ENCODE peak calls at places on chromosomes 12 and 14, in ten cellular contexts. One of them, this sample, is unnamed.

GRCh38 chr12:57459750-57460400 is at the start of gene GLI1:
- DNase-seq in endothelial cell: no peak
- DNase-seq in WTC11: peak; percentile 39
- DNase-seq in NCI-H1436 treated with DMSO at 0.1 percent for 48 hours: no peak
- DNase-seq in pons: no peak
- DNase-seq in GM10248: no peak
- DNase-seq in posterior vena cava: peak; percentile 76
- DNase-seq in IMR-90: peak; percentile 28
- DNase-seq in AG09309: no peak
- DNase-seq in K562: peak; percentile 77
- DNase-seq in this sample: no peak

GRCh38 chr12:65565601-65566560 is 258.4 kb upstream of the HMGA2 start:
- DNase-seq in endothelial cell: no peak
- DNase-seq in WTC11: no peak
- DNase-seq in NCI-H1436 treated with DMSO at 0.1 percent for 48 hours: no peak
- DNase-seq in pons: no peak
- DNase-seq in GM10248: no peak
- DNase-seq in posterior vena cava: no peak
- DNase-seq in IMR-90: peak; percentile 99
- DNase-seq in AG09309: peak; percentile 95
- DNase-seq in K562: peak; percentile 39
- DNase-seq in this sample: peak; percentile 44

GRCh38 chr12:125989716-125990115 is 924.5 kb downstream of the AACS start:
- DNase-seq in endothelial cell: no peak
- DNase-seq in WTC11: no peak
- DNase-seq in NCI-H1436 treated with DMSO at 0.1 percent for 48 hours: no peak
- DNase-seq in pons: no peak
- DNase-seq in GM10248: no peak
- DNase-seq in posterior vena cava: no peak
- DNase-seq in IMR-90: no peak
- DNase-seq in AG09309: no peak
- DNase-seq in K562: no peak
- DNase-seq in this sample: no peak

GRCh38 chr12:52356762-52357580 is 10.3 kb downstream of the KRT85 start:
- DNase-seq in endothelial cell: no peak
- DNase-seq in WTC11: no peak
- DNase-seq in NCI-H1436 treated with DMSO at 0.1 percent for 48 hours: no peak
- DNase-seq in pons: no peak
- DNase-seq in GM10248: no peak
- DNase-seq in posterior vena cava: no peak
- DNase-seq in IMR-90: no peak
- DNase-seq in AG09309: no peak
- DNase-seq in K562: no peak
- DNase-seq in this sample: no peak

GRCh38 chr12:50132505-50133135 is 20.6 kb downstream of the COX14 start:
- DNase-seq in endothelial cell: no peak
- DNase-seq in WTC11: no peak
- DNase-seq in NCI-H1436 treated with DMSO at 0.1 percent for 48 hours: no peak
- DNase-seq in pons: peak; percentile 41
- DNase-seq in GM10248: peak; percentile 42
- DNase-seq in posterior vena cava: no peak
- DNase-seq in IMR-90: peak; percentile 61
- DNase-seq in AG09309: no peak
- DNase-seq in K562: no peak
- DNase-seq in this sample: peak; percentile 58

GRCh38 chr12:122050706-122051105 is 27.9 kb upstream of the MLXIP start:
- DNase-seq in endothelial cell: no peak
- DNase-seq in WTC11: no peak
- DNase-seq in NCI-H1436 treated with DMSO at 0.1 percent for 48 hours: no peak
- DNase-seq in pons: no peak
- DNase-seq in GM10248: no peak
- DNase-seq in posterior vena cava: no peak
- DNase-seq in IMR-90: no peak
- DNase-seq in AG09309: no peak
- DNase-seq in K562: no peak
- DNase-seq in this sample: no peak

GRCh38 chr12:27324452-27324999 is 8.1 kb upstream of the BMAL2 start:
- DNase-seq in endothelial cell: no peak
- DNase-seq in WTC11: no peak
- DNase-seq in NCI-H1436 treated with DMSO at 0.1 percent for 48 hours: no peak
- DNase-seq in pons: no peak
- DNase-seq in GM10248: no peak
- DNase-seq in posterior vena cava: no peak
- DNase-seq in IMR-90: no peak
- DNase-seq in AG09309: peak; percentile 7
- DNase-seq in K562: no peak
- DNase-seq in this sample: no peak

GRCh38 chr12:76032043-76032981 is 736 bp upstream of the PHLDA1 start:
- DNase-seq in endothelial cell: peak; percentile 39
- DNase-seq in WTC11: peak; percentile 41
- DNase-seq in NCI-H1436 treated with DMSO at 0.1 percent for 48 hours: no peak
- DNase-seq in pons: peak; percentile 51
- DNase-seq in GM10248: peak; percentile 67
- DNase-seq in posterior vena cava: peak; percentile 83
- DNase-seq in IMR-90: peak; percentile 70
- DNase-seq in AG09309: no peak
- DNase-seq in K562: peak; percentile 70
- DNase-seq in this sample: peak; percentile 45

GRCh38 chr14:87131879-87132278 is 861.1 kb downstream of the GALC start:
- DNase-seq in endothelial cell: no peak
- DNase-seq in WTC11: no peak
- DNase-seq in NCI-H1436 treated with DMSO at 0.1 percent for 48 hours: peak; percentile 65
- DNase-seq in pons: peak; percentile 34
- DNase-seq in GM10248: no peak
- DNase-seq in posterior vena cava: no peak
- DNase-seq in IMR-90: peak; percentile 74
- DNase-seq in AG09309: no peak
- DNase-seq in K562: no peak
- DNase-seq in this sample: no peak

GRCh38 chr12:90851800-90852718 is 102.9 kb downstream of the CCER1 start:
- DNase-seq in endothelial cell: no peak
- DNase-seq in WTC11: no peak
- DNase-seq in NCI-H1436 treated with DMSO at 0.1 percent for 48 hours: no peak
- DNase-seq in pons: no peak
- DNase-seq in GM10248: no peak
- DNase-seq in posterior vena cava: no peak
- DNase-seq in IMR-90: no peak
- DNase-seq in AG09309: no peak
- DNase-seq in K562: no peak
- DNase-seq in this sample: no peak

GRCh38 chr14:51704465-51705050 is 52.8 kb downstream of the FRMD6 start:
- DNase-seq in endothelial cell: peak; percentile 6
- DNase-seq in WTC11: no peak
- DNase-seq in NCI-H1436 treated with DMSO at 0.1 percent for 48 hours: no peak
- DNase-seq in pons: peak; percentile 5
- DNase-seq in GM10248: no peak
- DNase-seq in posterior vena cava: no peak
- DNase-seq in IMR-90: no peak
- DNase-seq in AG09309: no peak
- DNase-seq in K562: no peak
- DNase-seq in this sample: no peak

GRCh38 chr12:46390304-46390703 is 17.7 kb upstream of the SLC38A2 start:
- DNase-seq in endothelial cell: no peak
- DNase-seq in WTC11: no peak
- DNase-seq in NCI-H1436 treated with DMSO at 0.1 percent for 48 hours: no peak
- DNase-seq in pons: no peak
- DNase-seq in GM10248: no peak
- DNase-seq in posterior vena cava: no peak
- DNase-seq in IMR-90: no peak
- DNase-seq in AG09309: no peak
- DNase-seq in K562: no peak
- DNase-seq in this sample: peak; percentile 44

GRCh38 chr12:49924847-49925246 is 21.1 kb upstream of the FAIM2 start:
- DNase-seq in endothelial cell: no peak
- DNase-seq in WTC11: no peak
- DNase-seq in NCI-H1436 treated with DMSO at 0.1 percent for 48 hours: no peak
- DNase-seq in pons: no peak
- DNase-seq in GM10248: no peak
- DNase-seq in posterior vena cava: peak; percentile 59
- DNase-seq in IMR-90: no peak
- DNase-seq in AG09309: no peak
- DNase-seq in K562: no peak
- DNase-seq in this sample: no peak

GRCh38 chr14:31080060-31080459 is 53.9 kb upstream of the STRN3 start:
- DNase-seq in endothelial cell: no peak
- DNase-seq in WTC11: no peak
- DNase-seq in NCI-H1436 treated with DMSO at 0.1 percent for 48 hours: no peak
- DNase-seq in pons: no peak
- DNase-seq in GM10248: no peak
- DNase-seq in posterior vena cava: no peak
- DNase-seq in IMR-90: peak; percentile 66
- DNase-seq in AG09309: no peak
- DNase-seq in K562: no peak
- DNase-seq in this sample: no peak

GRCh38 chr14:78598046-78598652 is 428.0 kb downstream of the NRXN3 start:
- DNase-seq in endothelial cell: peak; percentile 67
- DNase-seq in WTC11: peak; percentile 74
- DNase-seq in NCI-H1436 treated with DMSO at 0.1 percent for 48 hours: no peak
- DNase-seq in pons: peak; percentile 71
- DNase-seq in GM10248: peak; percentile 64
- DNase-seq in posterior vena cava: no peak
- DNase-seq in IMR-90: peak; percentile 26
- DNase-seq in AG09309: no peak
- DNase-seq in K562: peak; percentile 59
- DNase-seq in this sample: peak; percentile 60

GRCh38 chr12:4012977-4013968 is 140.1 kb upstream of the PARP11 start:
- DNase-seq in endothelial cell: no peak
- DNase-seq in WTC11: no peak
- DNase-seq in NCI-H1436 treated with DMSO at 0.1 percent for 48 hours: no peak
- DNase-seq in pons: no peak
- DNase-seq in GM10248: no peak
- DNase-seq in posterior vena cava: no peak
- DNase-seq in IMR-90: no peak
- DNase-seq in AG09309: no peak
- DNase-seq in K562: no peak
- DNase-seq in this sample: no peak

GRCh38 chr12:89393551-89394121 is 41.3 kb upstream of the DUSP6 start:
- DNase-seq in endothelial cell: no peak
- DNase-seq in WTC11: no peak
- DNase-seq in NCI-H1436 treated with DMSO at 0.1 percent for 48 hours: no peak
- DNase-seq in pons: no peak
- DNase-seq in GM10248: no peak
- DNase-seq in posterior vena cava: no peak
- DNase-seq in IMR-90: peak; percentile 32
- DNase-seq in AG09309: no peak
- DNase-seq in K562: peak; percentile 68
- DNase-seq in this sample: no peak